ENCODE peak calls at places on chromosomes 3 and 15, in four cellular contexts. One of them, this sample, is unnamed.
A peak's percentile ranks its signal among the peaks of the same experiment; 100 is the strongest.

GRCh38 chr3:171181907-171182690 is 155.6 kb upstream of the SLC2A2 start:
- DNase-seq in fibroblast of lung: peak; percentile 54
- DNase-seq in tibial nerve: no peak
- DNase-seq in astrocyte of the spinal cord: no peak
- DNase-seq in this sample: no peak

GRCh38 chr3:119456469-119456868 is 6.9 kb downstream of the TMEM39A start:
- DNase-seq in fibroblast of lung: no peak
- DNase-seq in tibial nerve: no peak
- DNase-seq in astrocyte of the spinal cord: no peak
- DNase-seq in this sample: no peak

GRCh38 chr15:49458145-49458544 is 35.1 kb downstream of the FGF7 start:
- DNase-seq in fibroblast of lung: peak; percentile 61
- DNase-seq in tibial nerve: no peak
- DNase-seq in astrocyte of the spinal cord: no peak
- DNase-seq in this sample: no peak

GRCh38 chr3:22685598-22685997 is 517.5 kb upstream of the UBE2E2 start:
- DNase-seq in fibroblast of lung: peak; percentile 18
- DNase-seq in tibial nerve: no peak
- DNase-seq in astrocyte of the spinal cord: no peak
- DNase-seq in this sample: no peak

GRCh38 chr3:11592460-11593298 is 51.0 kb downstream of the VGLL4 start:
- DNase-seq in fibroblast of lung: no peak
- DNase-seq in tibial nerve: no peak
- DNase-seq in astrocyte of the spinal cord: peak; percentile 58
- DNase-seq in this sample: no peak

GRCh38 chr3:72681598-72681997 is 166.6 kb downstream of the SHQ1 start:
- DNase-seq in fibroblast of lung: no peak
- DNase-seq in tibial nerve: no peak
- DNase-seq in astrocyte of the spinal cord: no peak
- DNase-seq in this sample: no peak

GRCh38 chr3:38521391-38521987 is 25.3 kb downstream of the EXOG start:
- DNase-seq in fibroblast of lung: peak; percentile 79
- DNase-seq in tibial nerve: peak; percentile 69
- DNase-seq in astrocyte of the spinal cord: peak; percentile 72
- DNase-seq in this sample: peak; percentile 68

GRCh38 chr3:181326637-181327223 is 337.2 kb upstream of the DNAJC19 start:
- DNase-seq in fibroblast of lung: peak; percentile 27
- DNase-seq in tibial nerve: peak; percentile 5
- DNase-seq in astrocyte of the spinal cord: peak; percentile 46
- DNase-seq in this sample: no peak

GRCh38 chr15:101528108-101528916 is 38.8 kb upstream of the PCSK6 start:
- DNase-seq in fibroblast of lung: no peak
- DNase-seq in tibial nerve: peak; percentile 64
- DNase-seq in astrocyte of the spinal cord: no peak
- DNase-seq in this sample: peak; percentile 74

GRCh38 chr3:119550090-119550910 is 9.1 kb downstream of the CD80 start:
- DNase-seq in fibroblast of lung: no peak
- DNase-seq in tibial nerve: no peak
- DNase-seq in astrocyte of the spinal cord: no peak
- DNase-seq in this sample: no peak

GRCh38 chr15:70195808-70196304 is 98.1 kb upstream of the TLE3 start:
- DNase-seq in fibroblast of lung: peak; percentile 91
- DNase-seq in tibial nerve: peak; percentile 34
- DNase-seq in astrocyte of the spinal cord: peak; percentile 92
- DNase-seq in this sample: peak; percentile 59

GRCh38 chr3:18559323-18559972 is 134.3 kb upstream of the SATB1 start:
- DNase-seq in fibroblast of lung: peak; percentile 0
- DNase-seq in tibial nerve: no peak
- DNase-seq in astrocyte of the spinal cord: peak; percentile 20
- DNase-seq in this sample: peak; percentile 19

GRCh38 chr15:91942676-91943417 is 89.3 kb downstream of the SLCO3A1 start:
- DNase-seq in fibroblast of lung: peak; percentile 95
- DNase-seq in tibial nerve: peak; percentile 95
- DNase-seq in astrocyte of the spinal cord: peak; percentile 73
- DNase-seq in this sample: peak; percentile 84
- H3K4me3 ChIP-seq in fibroblast of lung: peak overlapping the region; percentile 5
- H3K4me3 ChIP-seq in tibial nerve: peak overlapping the region; percentile 34
- H3K4me3 ChIP-seq in astrocyte of the spinal cord: no peak overlapping the region
- H3K4me3 ChIP-seq in this sample: peak overlapping the region; percentile 17

GRCh38 chr15:59105839-59106238 is 893 bp downstream of the CCNB2 start:
- DNase-seq in fibroblast of lung: no peak
- DNase-seq in tibial nerve: no peak
- DNase-seq in astrocyte of the spinal cord: no peak
- DNase-seq in this sample: no peak
- TF ChIP-seq CTCF in fibroblast of lung: no peak
- TF ChIP-seq CTCF in tibial nerve: no peak
- TF ChIP-seq CTCF in astrocyte of the spinal cord: peak; percentile 24
- TF ChIP-seq CTCF in this sample: peak; percentile 22

GRCh38 chr3:94158461-94158860 is 95.6 kb downstream of the NSUN3 start:
- DNase-seq in fibroblast of lung: no peak
- DNase-seq in tibial nerve: no peak
- DNase-seq in astrocyte of the spinal cord: peak; percentile 16
- DNase-seq in this sample: no peak
- H3K4me3 ChIP-seq in fibroblast of lung: no peak overlapping the region
- H3K4me3 ChIP-seq in tibial nerve: no peak overlapping the region
- H3K4me3 ChIP-seq in astrocyte of the spinal cord: no peak overlapping the region
- H3K4me3 ChIP-seq in this sample: no peak overlapping the region

GRCh38 chr3:114294940-114295480 is 1.2 kb downstream of the TIGIT start:
- DNase-seq in fibroblast of lung: no peak
- DNase-seq in tibial nerve: no peak
- DNase-seq in astrocyte of the spinal cord: no peak
- DNase-seq in this sample: no peak

GRCh38 chr3:114285648-114286230 is 8.1 kb upstream of the TIGIT start:
- DNase-seq in fibroblast of lung: no peak
- DNase-seq in tibial nerve: no peak
- DNase-seq in astrocyte of the spinal cord: no peak
- DNase-seq in this sample: no peak

GRCh38 chr3:114293846-114294245 is at the start of gene TIGIT:
- DNase-seq in fibroblast of lung: no peak
- DNase-seq in tibial nerve: no peak
- DNase-seq in astrocyte of the spinal cord: no peak
- DNase-seq in this sample: no peak

GRCh38 chr3:114290911-114291901 is 2.6 kb upstream of the TIGIT start:
- DNase-seq in fibroblast of lung: peak; percentile 42
- DNase-seq in tibial nerve: peak; percentile 59
- DNase-seq in astrocyte of the spinal cord: peak; percentile 33
- DNase-seq in this sample: peak; percentile 77
- TF ChIP-seq CTCF in fibroblast of lung: peak; percentile 62
- TF ChIP-seq CTCF in tibial nerve: peak; percentile 44
- TF ChIP-seq CTCF in astrocyte of the spinal cord: peak; percentile 75
- TF ChIP-seq CTCF in this sample: peak; percentile 79

DNA sequence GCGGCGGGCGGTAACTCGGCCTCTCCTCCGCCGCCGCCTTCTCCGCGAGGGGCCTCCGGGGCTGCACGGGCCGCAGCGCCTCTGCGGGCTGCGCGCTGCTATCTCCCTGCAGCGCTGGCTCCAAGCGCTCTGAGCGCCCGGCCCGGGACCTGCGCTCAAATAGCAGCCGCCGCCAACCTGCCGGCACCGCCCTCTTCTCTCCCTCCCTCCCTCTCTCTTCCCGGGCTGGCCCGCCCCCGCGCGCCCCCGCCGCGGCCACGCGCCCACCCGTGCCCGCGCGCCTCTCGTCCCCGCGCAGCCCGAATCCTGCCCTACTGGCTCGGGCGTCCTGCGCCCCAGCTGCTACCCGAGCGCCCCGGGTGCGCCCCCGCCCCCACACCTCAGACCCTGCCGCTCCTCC is at the start of gene CACNA2D2:
- DNase-seq in fibroblast of lung: no peak
- DNase-seq in tibial nerve: peak; percentile 11
- DNase-seq in astrocyte of the spinal cord: no peak
- DNase-seq in this sample: peak; percentile 63
- H3K4me3 ChIP-seq in fibroblast of lung: no peak within 1 kb of the TSS
- H3K4me3 ChIP-seq in tibial nerve: peak within 1 kb of the TSS; percentile 66
- H3K4me3 ChIP-seq in astrocyte of the spinal cord: no peak within 1 kb of the TSS
- H3K4me3 ChIP-seq in this sample: peak within 1 kb of the TSS; percentile 55

DNA sequence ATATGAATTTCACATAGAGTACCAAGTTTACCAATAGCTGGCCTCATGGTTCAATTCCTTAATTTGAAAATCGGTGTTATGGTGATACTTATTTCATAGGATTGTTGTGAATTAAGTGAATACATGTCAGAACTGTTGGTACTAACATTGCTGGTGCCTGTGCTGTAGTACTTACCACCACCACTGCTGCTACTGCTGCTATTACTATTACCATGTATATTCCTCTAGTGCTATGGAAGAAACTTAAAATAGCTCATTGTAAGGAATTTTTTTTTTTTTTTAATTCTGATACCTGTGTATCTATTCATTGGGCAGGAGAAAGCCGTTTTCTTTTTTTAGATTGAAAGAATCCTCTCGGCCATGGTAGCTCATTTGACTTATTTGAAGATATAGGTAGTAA is 3.6 kb downstream of the FYTTD1 start:
- DNase-seq in fibroblast of lung: no peak
- DNase-seq in tibial nerve: no peak
- DNase-seq in astrocyte of the spinal cord: no peak
- DNase-seq in this sample: no peak
- TF ChIP-seq CTCF in fibroblast of lung: no peak
- TF ChIP-seq CTCF in tibial nerve: no peak
- TF ChIP-seq CTCF in astrocyte of the spinal cord: no peak
- TF ChIP-seq CTCF in this sample: no peak

DNA sequence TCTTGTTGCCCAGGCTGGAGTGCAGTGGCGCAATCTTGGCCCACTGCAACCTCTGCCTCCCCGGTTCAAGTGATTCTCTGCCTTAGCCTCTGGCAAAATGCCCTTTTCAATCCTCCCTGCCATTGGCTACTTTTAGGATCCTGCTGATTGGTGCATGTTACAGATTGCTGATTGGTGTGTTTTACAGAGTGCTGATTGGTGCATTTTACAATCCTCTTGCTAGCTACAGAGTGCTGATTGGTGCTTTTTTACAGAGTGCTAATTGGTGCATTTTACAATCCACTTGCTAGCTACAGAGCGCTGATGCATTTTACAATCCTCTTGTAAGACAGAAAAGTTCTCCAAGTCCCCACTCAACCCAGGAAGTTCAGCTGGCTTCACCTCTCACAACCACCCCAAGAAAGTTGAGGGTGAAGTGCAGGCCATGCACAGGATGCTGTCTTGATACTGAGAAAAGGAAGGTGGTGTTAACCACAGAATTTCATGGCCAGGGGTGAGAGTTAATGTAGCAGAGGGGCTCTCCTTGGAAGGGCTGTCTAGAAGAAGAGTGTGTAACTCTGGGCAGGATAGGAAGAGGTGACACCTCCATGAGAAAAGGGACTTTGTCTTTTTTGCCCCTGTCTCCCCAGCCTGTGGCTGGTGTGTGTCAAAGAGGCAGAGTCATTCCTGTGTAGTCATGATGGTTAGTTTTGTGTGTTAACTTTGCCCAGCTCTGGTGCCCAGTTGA is 145.9 kb downstream of the APBA2 start:
- DNase-seq in fibroblast of lung: no peak
- DNase-seq in tibial nerve: no peak
- DNase-seq in astrocyte of the spinal cord: no peak
- DNase-seq in this sample: no peak
- H3K4me3 ChIP-seq in fibroblast of lung: no peak overlapping the region
- H3K4me3 ChIP-seq in tibial nerve: no peak overlapping the region
- H3K4me3 ChIP-seq in astrocyte of the spinal cord: no peak overlapping the region
- H3K4me3 ChIP-seq in this sample: no peak overlapping the region

DNA sequence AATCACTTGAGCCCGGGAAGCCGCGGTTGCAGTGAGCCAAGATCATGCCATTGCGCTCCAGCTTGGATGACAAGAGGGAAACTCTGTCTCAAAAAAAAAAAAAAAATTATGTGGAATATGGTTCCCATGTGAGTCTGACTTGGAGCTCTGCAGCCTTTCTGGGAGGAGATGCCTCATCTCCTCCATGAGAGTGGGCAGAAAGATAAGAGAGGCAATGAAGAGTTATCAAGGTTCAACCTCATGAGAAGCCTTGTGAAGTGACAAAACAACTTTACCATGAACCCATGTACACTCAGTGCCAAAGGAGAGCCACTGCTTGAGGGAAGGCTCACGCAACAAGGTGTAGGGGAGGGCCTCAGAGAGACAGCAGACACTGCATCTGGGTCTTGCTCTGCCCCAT is 75.8 kb downstream of the CD200R1L start:
- DNase-seq in fibroblast of lung: no peak
- DNase-seq in tibial nerve: no peak
- DNase-seq in astrocyte of the spinal cord: no peak
- DNase-seq in this sample: no peak
- TF ChIP-seq CTCF in fibroblast of lung: no peak
- TF ChIP-seq CTCF in tibial nerve: no peak
- TF ChIP-seq CTCF in astrocyte of the spinal cord: no peak
- TF ChIP-seq CTCF in this sample: no peak

DNA sequence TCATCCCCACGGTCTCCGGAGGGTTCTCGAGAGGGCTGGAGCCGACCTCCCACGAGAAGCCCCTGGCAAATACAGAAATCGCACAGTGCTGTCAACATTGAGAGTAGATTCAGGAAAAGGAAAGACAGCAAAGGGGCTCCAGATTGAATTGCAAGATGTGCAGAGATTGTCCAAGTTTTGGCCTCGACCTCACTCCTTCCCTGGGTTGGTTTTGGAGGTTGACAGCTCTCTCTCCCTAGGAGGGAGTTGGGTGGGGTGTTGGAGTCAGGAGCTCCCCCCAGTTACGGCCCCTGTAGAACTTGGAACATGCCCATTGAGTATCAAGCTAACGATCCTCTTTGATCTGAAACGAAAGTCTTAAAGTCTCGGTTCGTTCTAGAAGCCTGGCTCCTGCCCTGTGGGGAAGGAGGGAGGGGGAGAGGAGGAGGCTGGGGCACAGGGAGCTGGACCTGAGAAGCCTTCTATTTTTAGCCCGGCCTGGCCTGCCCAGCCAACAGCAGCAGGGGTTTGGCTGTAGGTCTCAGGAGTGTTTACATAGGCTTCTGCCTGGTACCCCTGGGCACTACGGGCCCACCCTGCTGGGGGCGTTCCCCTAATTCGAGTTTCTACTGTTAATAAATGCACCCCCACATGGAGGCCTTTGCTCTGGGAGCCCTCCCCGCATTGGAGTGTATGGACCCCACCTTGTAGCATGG is 672 bp upstream of the KY start:
- DNase-seq in fibroblast of lung: no peak
- DNase-seq in tibial nerve: no peak
- DNase-seq in astrocyte of the spinal cord: peak; percentile 46
- DNase-seq in this sample: peak; percentile 13
- H3K4me3 ChIP-seq in fibroblast of lung: peak overlapping the region; percentile 53
- H3K4me3 ChIP-seq in tibial nerve: peak overlapping the region; percentile 46
- H3K4me3 ChIP-seq in astrocyte of the spinal cord: peak overlapping the region; percentile 35
- H3K4me3 ChIP-seq in this sample: peak overlapping the region; percentile 30